ENCODE peak calls at places on chromosomes 13 and 19, in ten cellular contexts. One of them, this sample, is unnamed.

GRCh38 chr13:113329656-113330312 is 32.7 kb downstream of the LAMP1 start:
- DNase-seq in EH: no peak
- DNase-seq in CD8-positive, alpha-beta memory T cell: no peak
- DNase-seq in nephron progenitor cell: no peak
- DNase-seq in colonic mucosa: no peak
- DNase-seq in putamen: peak; percentile 54
- DNase-seq in NCI-H69: no peak
- DNase-seq in effector memory CD8-positive, alpha-beta T cell: no peak
- DNase-seq in stimulated activated CD4-positive, alpha-beta T cell treated with anti-CD3 and anti-CD28 coated beads, Interleukin-4, amount 100 ng/mL, for 48 hours: no peak
- DNase-seq in HT-29: no peak
- DNase-seq in this sample: no peak

GRCh38 chr19:47351545-47351944 is 2.4 kb downstream of the DHX34 start:
- DNase-seq in EH: peak; percentile 44
- DNase-seq in CD8-positive, alpha-beta memory T cell: no peak
- DNase-seq in nephron progenitor cell: no peak
- DNase-seq in colonic mucosa: no peak
- DNase-seq in putamen: no peak
- DNase-seq in NCI-H69: peak; percentile 14
- DNase-seq in effector memory CD8-positive, alpha-beta T cell: no peak
- DNase-seq in stimulated activated CD4-positive, alpha-beta T cell treated with anti-CD3 and anti-CD28 coated beads, Interleukin-4, amount 100 ng/mL, for 48 hours: no peak
- DNase-seq in HT-29: peak; percentile 60
- DNase-seq in this sample: no peak

GRCh38 chr19:7869910-7870511 is 4.2 kb downstream of the PRR36 start:
- DNase-seq in EH: peak; percentile 56
- DNase-seq in CD8-positive, alpha-beta memory T cell: peak; percentile 73
- DNase-seq in nephron progenitor cell: peak; percentile 84
- DNase-seq in colonic mucosa: peak; percentile 62
- DNase-seq in putamen: no peak
- DNase-seq in NCI-H69: peak; percentile 54
- DNase-seq in effector memory CD8-positive, alpha-beta T cell: peak; percentile 35
- DNase-seq in stimulated activated CD4-positive, alpha-beta T cell treated with anti-CD3 and anti-CD28 coated beads, Interleukin-4, amount 100 ng/mL, for 48 hours: peak; percentile 63
- DNase-seq in HT-29: peak; percentile 32
- DNase-seq in this sample: peak; percentile 41

GRCh38 chr19:19530889-19531288 is 2.2 kb downstream of the YJEFN3 start:
- DNase-seq in EH: no peak
- DNase-seq in CD8-positive, alpha-beta memory T cell: no peak
- DNase-seq in nephron progenitor cell: no peak
- DNase-seq in colonic mucosa: no peak
- DNase-seq in putamen: no peak
- DNase-seq in NCI-H69: no peak
- DNase-seq in effector memory CD8-positive, alpha-beta T cell: no peak
- DNase-seq in stimulated activated CD4-positive, alpha-beta T cell treated with anti-CD3 and anti-CD28 coated beads, Interleukin-4, amount 100 ng/mL, for 48 hours: no peak
- DNase-seq in HT-29: no peak
- DNase-seq in this sample: no peak

GRCh38 chr19:3474015-3474414 is 6.3 kb downstream of the SMIM24 start:
- DNase-seq in EH: no peak
- DNase-seq in CD8-positive, alpha-beta memory T cell: no peak
- DNase-seq in nephron progenitor cell: no peak
- DNase-seq in colonic mucosa: peak; percentile 80
- DNase-seq in putamen: no peak
- DNase-seq in NCI-H69: no peak
- DNase-seq in effector memory CD8-positive, alpha-beta T cell: no peak
- DNase-seq in stimulated activated CD4-positive, alpha-beta T cell treated with anti-CD3 and anti-CD28 coated beads, Interleukin-4, amount 100 ng/mL, for 48 hours: no peak
- DNase-seq in HT-29: peak; percentile 17
- DNase-seq in this sample: no peak

GRCh38 chr19:50833802-50834167 is 411 bp upstream of the KLK15 start:
- DNase-seq in EH: no peak
- DNase-seq in CD8-positive, alpha-beta memory T cell: no peak
- DNase-seq in nephron progenitor cell: no peak
- DNase-seq in colonic mucosa: no peak
- DNase-seq in putamen: no peak
- DNase-seq in NCI-H69: no peak
- DNase-seq in effector memory CD8-positive, alpha-beta T cell: no peak
- DNase-seq in stimulated activated CD4-positive, alpha-beta T cell treated with anti-CD3 and anti-CD28 coated beads, Interleukin-4, amount 100 ng/mL, for 48 hours: no peak
- DNase-seq in HT-29: no peak
- DNase-seq in this sample: no peak

GRCh38 chr13:60411983-60412382 is 15.0 kb downstream of the TDRD3 start:
- DNase-seq in EH: peak; percentile 4
- DNase-seq in CD8-positive, alpha-beta memory T cell: no peak
- DNase-seq in nephron progenitor cell: no peak
- DNase-seq in colonic mucosa: no peak
- DNase-seq in putamen: no peak
- DNase-seq in NCI-H69: no peak
- DNase-seq in effector memory CD8-positive, alpha-beta T cell: no peak
- DNase-seq in stimulated activated CD4-positive, alpha-beta T cell treated with anti-CD3 and anti-CD28 coated beads, Interleukin-4, amount 100 ng/mL, for 48 hours: no peak
- DNase-seq in HT-29: no peak
- DNase-seq in this sample: no peak

GRCh38 chr19:4009990-4010807 is 2.7 kb downstream of the PIAS4 start:
- DNase-seq in EH: peak; percentile 30
- DNase-seq in CD8-positive, alpha-beta memory T cell: no peak
- DNase-seq in nephron progenitor cell: no peak
- DNase-seq in colonic mucosa: no peak
- DNase-seq in putamen: no peak
- DNase-seq in NCI-H69: peak; percentile 62
- DNase-seq in effector memory CD8-positive, alpha-beta T cell: no peak
- DNase-seq in stimulated activated CD4-positive, alpha-beta T cell treated with anti-CD3 and anti-CD28 coated beads, Interleukin-4, amount 100 ng/mL, for 48 hours: no peak
- DNase-seq in HT-29: no peak
- DNase-seq in this sample: no peak

GRCh38 chr19:4089400-4089908 is 22.8 kb upstream of the ZBTB7A start:
- DNase-seq in EH: no peak
- DNase-seq in CD8-positive, alpha-beta memory T cell: peak; percentile 44
- DNase-seq in nephron progenitor cell: no peak
- DNase-seq in colonic mucosa: peak; percentile 36
- DNase-seq in putamen: no peak
- DNase-seq in NCI-H69: no peak
- DNase-seq in effector memory CD8-positive, alpha-beta T cell: peak; percentile 57
- DNase-seq in stimulated activated CD4-positive, alpha-beta T cell treated with anti-CD3 and anti-CD28 coated beads, Interleukin-4, amount 100 ng/mL, for 48 hours: no peak
- DNase-seq in HT-29: peak; percentile 64
- DNase-seq in this sample: peak; percentile 67

GRCh38 chr19:3289971-3290569 is 65.6 kb downstream of the CELF5 start:
- DNase-seq in EH: no peak
- DNase-seq in CD8-positive, alpha-beta memory T cell: no peak
- DNase-seq in nephron progenitor cell: no peak
- DNase-seq in colonic mucosa: no peak
- DNase-seq in putamen: no peak
- DNase-seq in NCI-H69: peak; percentile 74
- DNase-seq in effector memory CD8-positive, alpha-beta T cell: no peak
- DNase-seq in stimulated activated CD4-positive, alpha-beta T cell treated with anti-CD3 and anti-CD28 coated beads, Interleukin-4, amount 100 ng/mL, for 48 hours: no peak
- DNase-seq in HT-29: no peak
- DNase-seq in this sample: no peak

GRCh38 chr13:35782793-35783192 is 306.3 kb upstream of the MAB21L1 start:
- DNase-seq in EH: no peak
- DNase-seq in CD8-positive, alpha-beta memory T cell: no peak
- DNase-seq in nephron progenitor cell: no peak
- DNase-seq in colonic mucosa: no peak
- DNase-seq in putamen: no peak
- DNase-seq in NCI-H69: no peak
- DNase-seq in effector memory CD8-positive, alpha-beta T cell: no peak
- DNase-seq in stimulated activated CD4-positive, alpha-beta T cell treated with anti-CD3 and anti-CD28 coated beads, Interleukin-4, amount 100 ng/mL, for 48 hours: no peak
- DNase-seq in HT-29: no peak
- DNase-seq in this sample: no peak

GRCh38 chr13:95275322-95276118 is 25.7 kb downstream of the ABCC4 start:
- DNase-seq in EH: peak; percentile 70
- DNase-seq in CD8-positive, alpha-beta memory T cell: no peak
- DNase-seq in nephron progenitor cell: no peak
- DNase-seq in colonic mucosa: no peak
- DNase-seq in putamen: no peak
- DNase-seq in NCI-H69: peak; percentile 76
- DNase-seq in effector memory CD8-positive, alpha-beta T cell: no peak
- DNase-seq in stimulated activated CD4-positive, alpha-beta T cell treated with anti-CD3 and anti-CD28 coated beads, Interleukin-4, amount 100 ng/mL, for 48 hours: no peak
- DNase-seq in HT-29: peak; percentile 68
- DNase-seq in this sample: no peak

GRCh38 chr19:33621811-33622504 is at the start of gene CHST8:
- DNase-seq in EH: peak; percentile 54
- DNase-seq in CD8-positive, alpha-beta memory T cell: no peak
- DNase-seq in nephron progenitor cell: peak; percentile 84
- DNase-seq in colonic mucosa: peak; percentile 47
- DNase-seq in putamen: no peak
- DNase-seq in NCI-H69: peak; percentile 72
- DNase-seq in effector memory CD8-positive, alpha-beta T cell: no peak
- DNase-seq in stimulated activated CD4-positive, alpha-beta T cell treated with anti-CD3 and anti-CD28 coated beads, Interleukin-4, amount 100 ng/mL, for 48 hours: no peak
- DNase-seq in HT-29: no peak
- DNase-seq in this sample: no peak

GRCh38 chr19:16143399-16144215 is at the start of gene HSH2D:
- DNase-seq in EH: no peak
- DNase-seq in CD8-positive, alpha-beta memory T cell: peak; percentile 75
- DNase-seq in nephron progenitor cell: no peak
- DNase-seq in colonic mucosa: peak; percentile 92
- DNase-seq in putamen: no peak
- DNase-seq in NCI-H69: peak; percentile 88
- DNase-seq in effector memory CD8-positive, alpha-beta T cell: peak; percentile 73
- DNase-seq in stimulated activated CD4-positive, alpha-beta T cell treated with anti-CD3 and anti-CD28 coated beads, Interleukin-4, amount 100 ng/mL, for 48 hours: peak; percentile 68
- DNase-seq in HT-29: peak; percentile 68
- DNase-seq in this sample: peak; percentile 73

GRCh38 chr13:48505597-48506091 is 27.2 kb downstream of the RCBTB2 start:
- DNase-seq in EH: peak; percentile 90
- DNase-seq in CD8-positive, alpha-beta memory T cell: peak; percentile 78
- DNase-seq in nephron progenitor cell: no peak
- DNase-seq in colonic mucosa: no peak
- DNase-seq in putamen: no peak
- DNase-seq in NCI-H69: no peak
- DNase-seq in effector memory CD8-positive, alpha-beta T cell: peak; percentile 50
- DNase-seq in stimulated activated CD4-positive, alpha-beta T cell treated with anti-CD3 and anti-CD28 coated beads, Interleukin-4, amount 100 ng/mL, for 48 hours: no peak
- DNase-seq in HT-29: no peak
- DNase-seq in this sample: no peak

GRCh38 chr13:30905932-30906383 is at the start of gene MEDAG:
- DNase-seq in EH: peak; percentile 33
- DNase-seq in CD8-positive, alpha-beta memory T cell: no peak
- DNase-seq in nephron progenitor cell: no peak
- DNase-seq in colonic mucosa: peak; percentile 39
- DNase-seq in putamen: no peak
- DNase-seq in NCI-H69: no peak
- DNase-seq in effector memory CD8-positive, alpha-beta T cell: no peak
- DNase-seq in stimulated activated CD4-positive, alpha-beta T cell treated with anti-CD3 and anti-CD28 coated beads, Interleukin-4, amount 100 ng/mL, for 48 hours: no peak
- DNase-seq in HT-29: no peak
- DNase-seq in this sample: no peak

GRCh38 chr19:20964798-20965197 is 41.7 kb downstream of the ZNF85 start:
- DNase-seq in EH: no peak
- DNase-seq in CD8-positive, alpha-beta memory T cell: no peak
- DNase-seq in nephron progenitor cell: no peak
- DNase-seq in colonic mucosa: no peak
- DNase-seq in putamen: no peak
- DNase-seq in NCI-H69: peak; percentile 41
- DNase-seq in effector memory CD8-positive, alpha-beta T cell: no peak
- DNase-seq in stimulated activated CD4-positive, alpha-beta T cell treated with anti-CD3 and anti-CD28 coated beads, Interleukin-4, amount 100 ng/mL, for 48 hours: no peak
- DNase-seq in HT-29: peak; percentile 4
- DNase-seq in this sample: no peak

GRCh38 chr13:50891206-50891605 is 18.4 kb upstream of the RNASEH2B start:
- DNase-seq in EH: no peak
- DNase-seq in CD8-positive, alpha-beta memory T cell: no peak
- DNase-seq in nephron progenitor cell: no peak
- DNase-seq in colonic mucosa: no peak
- DNase-seq in putamen: no peak
- DNase-seq in NCI-H69: peak; percentile 16
- DNase-seq in effector memory CD8-positive, alpha-beta T cell: no peak
- DNase-seq in stimulated activated CD4-positive, alpha-beta T cell treated with anti-CD3 and anti-CD28 coated beads, Interleukin-4, amount 100 ng/mL, for 48 hours: no peak
- DNase-seq in HT-29: no peak
- DNase-seq in this sample: no peak